ENCODE peak calls at places on chromosomes 1 and 21, in five cellular contexts. E is fibroblast of lung, U is adrenal gland, Z is fibroblast of mammary gland, F is mucosa of descending colon. G is an unnamed sample.

GRCh38 chr1:236016083-236016482 is 48.8 kb downstream of the NID1 start:
- DNase-seq in E (no peak), U (no peak), F (peak), Z (peak), G (peak)

GRCh38 chr1:20361805-20362381 is 71.2 kb downstream of the VWA5B1 start:
- DNase-seq in U (peak), Z (peak), E (peak), F (peak), G (peak)

GRCh38 chr1:107927815-107928214 is 37.2 kb downstream of the VAV3 start:
- DNase-seq in E (no peak), Z (no peak), U (no peak), F (no peak), G (no peak)

GRCh38 chr1:240619901-240620621 is 8.1 kb upstream of the GREM2 start:
- DNase-seq in F (no peak), Z (no peak), E (no peak), U (no peak), G (no peak)

GRCh38 chr1:58395355-58395754 is 151.2 kb downstream of the OMA1 start:
- DNase-seq in E (peak), U (no peak), F (no peak), Z (peak), G (no peak)

GRCh38 chr1:222387020-222387816 is 160.7 kb downstream of the HHIPL2 start:
- DNase-seq in F (no peak), Z (no peak), E (no peak), U (no peak), G (no peak)

GRCh38 chr1:237070519-237070918 is 28.5 kb downstream of the RYR2 start:
- DNase-seq in U (no peak), Z (no peak), E (no peak), F (no peak), G (no peak)

GRCh38 chr1:27473755-27474154 is 16.2 kb downstream of the WASF2 start:
- DNase-seq in F (no peak), Z (no peak), E (peak), U (no peak), G (no peak)

GRCh38 chr1:8381618-8382017 is 63.7 kb downstream of the SLC45A1 start:
- DNase-seq in E (no peak), F (no peak), Z (peak), U (no peak), G (no peak)

GRCh38 chr21:41766883-41767605 is at the start of gene RIPK4:
- DNase-seq in E (peak), U (no peak), Z (no peak), F (peak), G (no peak)

GRCh38 chr1:175629318-175629694 is 114.1 kb downstream of the TNR start:
- DNase-seq in F (no peak), Z (no peak), U (no peak), E (no peak), G (no peak)

GRCh38 chr1:204093421-204093717 is 20.5 kb downstream of the SOX13 start:
- DNase-seq in U (no peak), E (no peak), Z (no peak), F (peak), G (no peak)

GRCh38 chr1:94324168-94324544 is 86.8 kb upstream of the ARHGAP29 start:
- DNase-seq in E (peak), F (no peak), U (no peak), Z (peak), G (no peak)

GRCh38 chr1:221101792-221102191 is 222.5 kb downstream of the HLX start:
- DNase-seq in F (no peak), Z (peak), U (no peak), E (peak), G (no peak)

GRCh38 chr21:27555996-27556395 is 589.1 kb upstream of the ADAMTS5 start:
- DNase-seq in F (no peak), U (no peak), E (peak), Z (no peak), G (no peak)

GRCh38 chr1:56477164-56478111 is 101.9 kb downstream of the PLPP3 start:
- DNase-seq in Z (peak), E (peak), F (peak), U (peak), G (peak)

GRCh38 chr1:51792864-51793263 is 85.7 kb downstream of the NRDC start:
- DNase-seq in E (peak), F (no peak), U (no peak), Z (peak), G (no peak)

GRCh38 chr21:41167348-41168342 is at the start of gene BACE2:
- DNase-seq in U (peak), Z (peak), F (peak), E (peak), G (peak)

GRCh38 chr1:209497729-209498128 is 85.8 kb upstream of the CAMK1G start:
- DNase-seq in E (no peak), F (no peak), U (no peak), Z (no peak), G (no peak)

GRCh38 chr1:6209661-6210605 is 4.0 kb downstream of the RNF207 start:
- DNase-seq in Z (no peak), U (no peak), E (no peak), F (no peak), G (no peak)

GRCh38 chr1:6207921-6208320 is 2.0 kb downstream of the RNF207 start:
- DNase-seq in Z (no peak), U (no peak), E (no peak), F (no peak), G (no peak)

GRCh38 chr1:6208723-6209660 is 3.1 kb downstream of the RNF207 start:
- DNase-seq in Z (peak), U (peak), F (peak), E (peak), G (peak)

GRCh38 chr1:6207075-6207885 is 1.4 kb downstream of the RNF207 start:
- DNase-seq in U (peak), E (no peak), F (no peak), Z (no peak), G (no peak)

GRCh38 chr1:6205849-6206845 is at the start of gene RNF207:
- DNase-seq in E (peak), U (peak), F (peak), Z (peak), G (peak)
- H3K4me3 ChIP-seq in E (peak), U (no peak), F (peak), Z (peak), G (peak)

GRCh38 chr1:66443793-66444192 is 90.2 kb upstream of the SGIP1 start:
- DNase-seq in U (no peak), F (no peak), Z (no peak), E (no peak), G (no peak)
- TF ChIP-seq CTCF in U (no peak), F (no peak), Z (no peak), E (peak), G (no peak)

DNA sequence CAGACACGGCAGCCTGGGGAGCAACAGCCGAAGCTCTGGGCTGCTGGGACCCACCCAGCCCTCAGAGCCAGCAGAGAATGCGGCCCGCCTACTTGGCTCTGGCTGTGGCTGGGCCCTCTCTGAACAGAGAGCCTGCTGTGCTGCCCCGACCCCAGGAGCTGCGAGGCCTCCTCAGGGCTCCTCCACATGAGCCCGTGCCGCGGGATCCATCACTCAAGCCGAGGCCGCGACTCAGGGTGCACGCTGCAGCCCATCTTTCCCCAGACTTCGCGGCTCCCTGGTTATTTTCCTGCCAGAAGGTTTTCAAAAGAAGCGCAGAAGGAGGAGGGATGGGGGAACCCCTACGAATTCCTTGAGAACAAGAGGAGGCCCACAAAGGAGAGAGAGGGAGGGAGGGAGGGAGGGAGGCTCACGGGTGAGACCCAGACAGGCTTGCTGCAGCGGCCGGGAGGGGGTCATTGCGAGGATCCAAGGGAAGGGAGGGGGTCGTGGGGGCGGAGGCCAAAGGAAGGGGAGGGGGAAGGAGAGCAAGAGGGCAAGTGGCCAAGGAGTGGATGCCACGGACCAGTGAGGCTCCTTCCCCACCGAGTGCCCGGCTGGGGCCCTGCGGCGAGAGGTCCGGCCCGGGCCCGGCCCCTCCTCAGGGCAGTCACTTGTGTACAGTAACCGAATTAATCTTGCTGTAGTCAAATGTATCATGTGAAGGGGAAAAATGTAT is 146.8 kb downstream of the CASZ1 start:
- DNase-seq in U (no peak), F (no peak), Z (no peak), E (no peak), G (no peak)
- H3K4me3 ChIP-seq in U (no peak), F (no peak), Z (no peak), E (no peak), G (no peak)

DNA sequence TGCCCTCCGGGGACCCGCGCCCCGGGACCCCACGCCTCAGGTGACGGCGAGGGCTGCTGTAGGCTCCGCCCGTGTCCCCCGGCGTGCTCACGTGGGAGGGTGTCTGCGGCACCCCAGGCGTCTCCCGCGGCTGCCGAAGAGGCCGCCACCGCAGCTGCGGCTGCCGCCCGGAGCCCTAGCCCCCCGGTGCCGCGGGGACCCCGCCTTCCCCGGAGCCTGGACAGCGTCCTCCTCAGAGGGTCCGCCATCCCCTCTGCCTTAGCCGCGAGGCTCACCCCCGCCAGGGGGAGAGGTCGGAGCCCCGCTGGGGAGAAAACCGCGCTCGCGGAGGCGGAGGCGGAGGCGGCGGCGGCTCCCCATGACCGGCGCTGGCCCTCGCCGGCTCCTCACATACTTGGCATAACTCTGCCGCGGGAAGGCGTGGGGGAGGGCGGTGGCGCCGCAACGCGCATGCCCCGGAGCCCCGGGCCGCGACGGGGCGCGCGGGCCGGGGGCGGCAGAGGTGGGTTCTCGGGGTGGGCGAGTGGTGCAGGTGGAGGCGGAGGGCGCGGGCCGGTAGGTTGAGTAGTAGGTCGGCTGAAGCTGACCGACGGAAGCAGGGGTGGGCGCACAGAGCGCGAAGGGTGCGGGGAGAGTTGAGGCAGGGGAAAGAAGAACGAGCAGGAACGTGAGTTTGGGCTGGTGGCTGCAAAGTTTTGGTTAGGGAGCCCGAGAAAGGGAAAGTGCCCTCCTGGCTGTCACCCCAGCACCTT is 700 bp upstream of the SYDE2 start:
- DNase-seq in Z (peak), F (peak), E (peak), U (peak), G (peak)
- TF ChIP-seq CTCF in Z (no peak), F (no peak), E (no peak), U (no peak), G (no peak)

DNA sequence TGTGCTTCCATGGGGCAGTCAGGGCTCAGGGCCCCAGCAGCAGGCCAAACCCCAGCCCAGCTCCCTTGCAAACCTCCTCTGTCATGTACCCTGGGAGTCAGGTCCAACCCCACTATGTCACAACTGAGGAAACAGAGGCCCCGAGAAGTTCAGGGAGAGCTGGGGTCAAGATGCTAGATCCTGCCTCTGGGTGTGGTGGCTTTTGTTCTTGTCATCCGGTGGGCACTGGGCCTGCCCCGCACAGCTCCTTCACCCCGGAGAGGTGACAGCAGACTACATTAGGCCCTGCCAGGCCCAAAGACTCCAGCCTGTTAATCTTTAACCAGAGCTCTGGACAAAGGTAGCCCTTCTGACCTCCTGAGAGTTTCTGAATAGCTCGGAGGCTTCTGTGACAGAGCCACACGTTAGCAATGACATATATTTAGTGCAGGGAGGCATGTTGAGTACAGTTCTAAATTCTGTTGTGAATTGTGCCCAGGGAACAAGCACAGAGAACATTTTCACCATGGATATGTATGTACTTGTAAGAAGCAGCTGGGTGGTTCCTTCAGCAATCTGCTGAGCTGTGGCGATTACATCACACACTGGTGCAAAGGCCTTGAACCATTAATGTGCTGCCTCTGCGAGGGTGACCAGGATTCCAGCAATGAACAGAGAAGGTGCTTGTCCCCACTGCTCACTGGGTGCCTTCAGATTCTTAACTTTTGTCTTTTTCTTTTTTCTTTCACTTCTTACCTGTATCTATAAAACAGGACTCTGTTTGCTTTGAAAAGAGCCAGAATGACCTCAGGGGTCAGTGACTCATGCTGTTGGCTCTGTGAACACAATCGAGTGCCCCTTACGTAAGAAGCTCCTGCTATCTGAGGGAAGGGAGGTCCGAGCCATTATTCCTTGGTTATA is 102.8 kb downstream of the RHOU start:
- DNase-seq in E (peak), U (peak), Z (peak), F (peak), G (no peak)
- H3K4me3 ChIP-seq in E (no peak), U (no peak), Z (no peak), F (no peak), G (no peak)

DNA sequence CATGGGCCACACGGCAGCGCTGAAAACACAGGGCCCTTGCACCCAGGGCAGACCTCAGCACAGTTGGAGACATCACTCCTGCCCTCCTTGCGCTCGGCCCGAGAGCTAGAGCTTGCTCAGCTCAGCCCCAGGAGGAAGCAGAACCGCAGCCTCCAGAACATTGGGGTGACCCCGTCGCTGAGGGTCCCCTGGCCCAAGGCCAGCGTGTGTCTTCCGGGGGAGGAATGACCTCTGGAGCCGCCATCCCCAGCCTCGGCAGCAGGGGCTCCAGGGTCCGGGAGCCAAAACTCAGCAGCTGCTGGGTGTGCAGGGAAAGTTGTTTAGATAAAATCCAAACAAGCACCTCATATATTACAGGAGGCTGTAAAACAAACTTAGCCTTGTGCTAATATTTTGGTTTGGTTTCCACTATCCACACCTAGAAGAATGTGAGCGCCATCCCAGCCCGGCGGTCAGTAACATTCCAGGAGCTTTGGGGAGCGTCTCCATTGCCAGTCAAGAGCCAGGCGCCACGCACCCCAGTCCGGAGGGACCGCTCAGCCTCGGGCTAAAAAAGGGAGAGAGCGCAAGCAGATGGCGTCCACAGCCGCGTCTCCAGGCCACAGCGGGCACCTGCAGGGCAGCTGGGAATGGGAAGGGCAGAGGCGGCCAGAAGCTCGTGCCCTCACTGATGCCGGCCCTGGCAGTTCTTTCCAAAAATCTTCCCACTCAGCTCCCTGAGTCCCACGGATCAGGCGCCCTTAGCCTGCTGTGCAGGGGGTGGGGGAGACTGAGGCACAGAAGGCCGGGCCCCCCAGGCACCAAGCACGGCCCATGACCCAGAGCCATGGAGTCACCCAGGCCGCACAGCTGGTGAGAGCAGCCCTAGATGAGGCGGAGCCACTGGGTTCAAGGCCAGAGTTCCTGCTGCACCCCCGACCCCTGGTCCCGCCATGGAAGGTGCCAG is 52.0 kb downstream of the SLX9 start:
- DNase-seq in E (no peak), U (no peak), F (no peak), Z (no peak), G (peak)
- TF ChIP-seq CTCF in E (peak), U (no peak), F (no peak), Z (no peak), G (no peak)

DNA sequence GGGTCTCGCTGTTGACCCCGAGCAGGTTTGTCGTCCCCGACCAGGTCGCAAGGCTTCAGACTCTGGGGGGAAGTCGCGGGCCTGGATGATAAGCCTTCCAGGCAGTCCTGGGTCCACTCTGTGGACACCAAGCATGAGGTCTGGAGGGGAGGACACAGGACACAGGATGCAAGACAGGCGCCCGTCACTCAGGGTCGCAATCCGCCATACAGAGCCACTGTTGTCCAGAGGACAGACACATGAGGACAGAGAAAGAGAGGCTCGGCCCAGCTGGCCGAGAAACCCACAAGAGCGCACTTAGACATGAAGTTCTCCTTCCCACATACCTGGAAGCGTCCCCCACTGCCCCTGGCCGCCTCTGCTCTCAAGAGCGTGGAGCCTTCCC is 4.8 kb upstream of the FOXD2 start:
- DNase-seq in Z (no peak), U (no peak), E (no peak), F (no peak), G (no peak)
- H3K4me3 ChIP-seq in Z (no peak), U (no peak), E (no peak), F (no peak), G (peak)

GRCh38 chr1:66175107-66175506 is 358.8 kb upstream of the SGIP1 start:
- DNase-seq in U (no peak), Z (no peak), E (no peak), F (no peak), G (no peak)

GRCh38 chr1:66168919-66169725 is 364.8 kb upstream of the SGIP1 start:
- DNase-seq in F (no peak), U (no peak), Z (peak), E (peak), G (no peak)

GRCh38 chr1:66168467-66168887 is 365.5 kb upstream of the SGIP1 start:
- DNase-seq in U (no peak), E (peak), Z (peak), F (no peak), G (no peak)

GRCh38 chr1:66175581-66175980 is 358.4 kb upstream of the SGIP1 start:
- DNase-seq in Z (no peak), F (no peak), U (no peak), E (no peak), G (no peak)

GRCh38 chr1:66172272-66172671 is 361.7 kb upstream of the SGIP1 start:
- DNase-seq in F (no peak), U (no peak), E (no peak), Z (no peak), G (no peak)
- TF ChIP-seq CTCF in F (no peak), U (no peak), E (no peak), Z (no peak), G (no peak)